ENCODE peak calls at places on chromosomes 5 and 9, in nine cellular contexts. U, Q, Z, S, E, X, T, K and Y are unnamed samples.
A peak's percentile ranks its signal among the peaks of the same experiment; 100 is the strongest.

GRCh38 chr5:33364406-33364805 is 76.4 kb upstream of the TARS1 start:
- DNase-seq in T (no peak), K (no peak), X (no peak), U (no peak), E (no peak), S (no peak), Q (no peak), Z (peak; percentile 74), Y (peak; percentile 14)

GRCh38 chr9:114238471-114238870 is 83.1 kb downstream of the COL27A1 start:
- DNase-seq in S (no peak), E (no peak), K (no peak), U (no peak), Q (no peak), Z (peak; percentile 16), T (no peak), X (no peak), Y (peak; percentile 69)

GRCh38 chr5:130066644-130067043 is 162.4 kb downstream of the CHSY3 start:
- DNase-seq in Q (peak; percentile 62), Z (no peak), X (no peak), T (no peak), E (no peak), U (no peak), K (no peak), S (no peak), Y (no peak)

GRCh38 chr9:89080193-89080592 is 88.9 kb downstream of the S1PR3 start:
- DNase-seq in Q (peak; percentile 31), S (no peak), Z (no peak), E (no peak), U (no peak), T (no peak), X (no peak), K (no peak), Y (no peak)

GRCh38 chr5:2746642-2747041 is 4.8 kb downstream of the IRX2 start:
- DNase-seq in Z (no peak), E (no peak), X (peak; percentile 26), T (no peak), S (no peak), Q (peak; percentile 77), K (no peak), U (no peak), Y (no peak)

GRCh38 chr9:122122903-122123632 is 30.0 kb upstream of the TTLL11 start:
- DNase-seq in Q (peak; percentile 78), U (peak; percentile 79), S (no peak), E (peak; percentile 27), T (peak; percentile 82), Z (peak; percentile 61), K (no peak), X (peak; percentile 85), Y (peak; percentile 72)

GRCh38 chr9:116175616-116176015 is 22.0 kb downstream of the PAPPA start:
- DNase-seq in Z (no peak), X (no peak), S (no peak), E (no peak), U (no peak), Q (peak; percentile 41), T (peak; percentile 53), K (no peak), Y (no peak)

GRCh38 chr9:73869261-73869660 is 627.9 kb upstream of the RORB start:
- DNase-seq in S (peak; percentile 79), U (no peak), X (no peak), E (no peak), Q (peak; percentile 24), T (peak; percentile 91), Z (no peak), K (no peak), Y (peak; percentile 5)

GRCh38 chr9:6640268-6641072 is 5.1 kb downstream of the GLDC start:
- DNase-seq in Q (no peak), T (no peak), Z (no peak), E (peak; percentile 1), K (no peak), S (no peak), U (no peak), X (no peak), Y (no peak)

GRCh38 chr9:12876872-12877271 is 102.1 kb downstream of the LURAP1L start:
- DNase-seq in Z (peak; percentile 59), U (no peak), X (no peak), Q (no peak), S (no peak), E (no peak), K (no peak), T (no peak), Y (no peak)

GRCh38 chr9:134287591-134288518 is 38.4 kb upstream of the RXRA start:
- DNase-seq in E (no peak), K (no peak), Z (no peak), U (peak; percentile 45), Q (no peak), X (no peak), T (no peak), S (no peak), Y (no peak)

GRCh38 chr9:33751536-33752129 is 43.7 kb upstream of the PRSS3 start:
- DNase-seq in E (no peak), Q (no peak), Z (no peak), S (no peak), K (no peak), X (no peak), T (no peak), U (no peak), Y (no peak)

GRCh38 chr5:98106116-98107088 is 667.1 kb upstream of the RGMB start:
- DNase-seq in E (no peak), U (no peak), Z (peak; percentile 3), S (no peak), T (peak; percentile 36), Q (peak; percentile 84), X (no peak), K (no peak), Y (peak; percentile 46)

GRCh38 chr9:134688661-134689319 is 47.2 kb downstream of the COL5A1 start:
- DNase-seq in X (no peak), Q (no peak), T (no peak), K (no peak), U (no peak), E (no peak), Z (no peak), S (no peak), Y (no peak)

GRCh38 chr9:107378031-107378430 is 95.0 kb downstream of the RAD23B start:
- DNase-seq in Q (no peak), E (no peak), T (no peak), Z (no peak), U (no peak), X (no peak), K (no peak), S (no peak), Y (no peak)

GRCh38 chr5:24391816-24392215 is 253.0 kb downstream of the CDH10 start:
- DNase-seq in X (no peak), Q (no peak), S (no peak), E (no peak), T (no peak), Z (no peak), U (no peak), K (no peak), Y (no peak)

GRCh38 chr5:173819521-173819920 is 68.6 kb upstream of the CPEB4 start:
- DNase-seq in U (no peak), Q (no peak), S (no peak), X (no peak), Z (no peak), T (no peak), E (no peak), K (no peak), Y (no peak)